ENCODE peak calls at places on chromosomes 7 and 10, in four cellular contexts. W, A, N and Y are unnamed samples.

GRCh38 chr10:102535481-102536147 is 31.8 kb downstream of the SUFU start:
- DNase-seq in W (no peak), A (no peak), N (no peak), Y (no peak)

GRCh38 chr10:14163374-14164125 is 167.2 kb downstream of the FRMD4A start:
- DNase-seq in W (no peak), A (no peak), N (no peak), Y (no peak)

GRCh38 chr10:58823983-58824382 is 311.3 kb downstream of the BICC1 start:
- DNase-seq in W (no peak), A (no peak), N (no peak), Y (no peak)

GRCh38 chr10:22712246-22712958 is 2.0 kb downstream of the PIP4K2A start:
- DNase-seq in W (no peak), A (no peak), N (no peak), Y (no peak)

GRCh38 chr7:9083837-9084236 is 650.4 kb downstream of the NXPH1 start:
- DNase-seq in W (no peak), A (no peak), N (no peak), Y (no peak)

GRCh38 chr7:98213874-98214810 is 2.9 kb downstream of the BHLHA15 start:
- DNase-seq in W (no peak), A (no peak), N (no peak), Y (no peak)

GRCh38 chr10:29761916-29762315 is 127.1 kb upstream of the SVIL start:
- DNase-seq in W (no peak), A (no peak), N (no peak), Y (no peak)

GRCh38 chr10:109866168-109866994 is 56.9 kb downstream of the XPNPEP1 start:
- DNase-seq in W (no peak), A (peak; percentile 11), N (no peak), Y (no peak)

GRCh38 chr10:70652761-70653657 is 19.3 kb upstream of the ADAMTS14 start:
- DNase-seq in W (no peak), A (no peak), N (no peak), Y (no peak)

GRCh38 chr10:130891066-130891465 is 420.5 kb downstream of the TCERG1L start:
- DNase-seq in W (no peak), A (no peak), N (no peak), Y (no peak)